ENCODE peak calls at places on chromosome 13, in five cellular contexts. One of them, this sample, is unnamed.
A peak's percentile ranks its signal among the peaks of the same experiment; 100 is the strongest.

GRCh38 chr13:90545070-90545840 is 802.2 kb upstream of the MIR17HG start:
- DNase-seq in right atrium auricular region: no peak
- DNase-seq in CD8-positive, alpha-beta T cell: no peak
- DNase-seq in A673: no peak
- DNase-seq in testis: peak; percentile 35
- DNase-seq in this sample: no peak

GRCh38 chr13:42681394-42681793 is 100.0 kb upstream of the FAM216B start:
- DNase-seq in right atrium auricular region: no peak
- DNase-seq in CD8-positive, alpha-beta T cell: no peak
- DNase-seq in A673: no peak
- DNase-seq in testis: no peak
- DNase-seq in this sample: no peak

GRCh38 chr13:93235258-93236015 is 8.8 kb downstream of the GPC6 start:
- DNase-seq in right atrium auricular region: no peak
- DNase-seq in CD8-positive, alpha-beta T cell: no peak
- DNase-seq in A673: peak; percentile 86
- DNase-seq in testis: no peak
- DNase-seq in this sample: no peak

GRCh38 chr13:63902141-63902540 is 2486.5 kb upstream of the PCDH20 start:
- DNase-seq in right atrium auricular region: no peak
- DNase-seq in CD8-positive, alpha-beta T cell: no peak
- DNase-seq in A673: no peak
- DNase-seq in testis: no peak
- DNase-seq in this sample: no peak

GRCh38 chr13:94921181-94921580 is 208.8 kb upstream of the SOX21 start:
- DNase-seq in right atrium auricular region: no peak
- DNase-seq in CD8-positive, alpha-beta T cell: no peak
- DNase-seq in A673: no peak
- DNase-seq in testis: no peak
- DNase-seq in this sample: no peak

GRCh38 chr13:20974981-20975585 is 72.5 kb upstream of the XPO4 start:
- DNase-seq in right atrium auricular region: no peak
- DNase-seq in CD8-positive, alpha-beta T cell: no peak
- DNase-seq in A673: no peak
- DNase-seq in testis: no peak
- DNase-seq in this sample: no peak

GRCh38 chr13:51453308-51453958 is 597 bp upstream of the INTS6 start:
- DNase-seq in right atrium auricular region: peak; percentile 77
- DNase-seq in CD8-positive, alpha-beta T cell: peak; percentile 76
- DNase-seq in A673: peak; percentile 78
- DNase-seq in testis: peak; percentile 78
- DNase-seq in this sample: peak; percentile 94

GRCh38 chr13:51849145-51850101 is 4.4 kb upstream of the TMEM272 start:
- DNase-seq in right atrium auricular region: no peak
- DNase-seq in CD8-positive, alpha-beta T cell: no peak
- DNase-seq in A673: peak; percentile 59
- DNase-seq in testis: peak; percentile 45
- DNase-seq in this sample: no peak

DNA sequence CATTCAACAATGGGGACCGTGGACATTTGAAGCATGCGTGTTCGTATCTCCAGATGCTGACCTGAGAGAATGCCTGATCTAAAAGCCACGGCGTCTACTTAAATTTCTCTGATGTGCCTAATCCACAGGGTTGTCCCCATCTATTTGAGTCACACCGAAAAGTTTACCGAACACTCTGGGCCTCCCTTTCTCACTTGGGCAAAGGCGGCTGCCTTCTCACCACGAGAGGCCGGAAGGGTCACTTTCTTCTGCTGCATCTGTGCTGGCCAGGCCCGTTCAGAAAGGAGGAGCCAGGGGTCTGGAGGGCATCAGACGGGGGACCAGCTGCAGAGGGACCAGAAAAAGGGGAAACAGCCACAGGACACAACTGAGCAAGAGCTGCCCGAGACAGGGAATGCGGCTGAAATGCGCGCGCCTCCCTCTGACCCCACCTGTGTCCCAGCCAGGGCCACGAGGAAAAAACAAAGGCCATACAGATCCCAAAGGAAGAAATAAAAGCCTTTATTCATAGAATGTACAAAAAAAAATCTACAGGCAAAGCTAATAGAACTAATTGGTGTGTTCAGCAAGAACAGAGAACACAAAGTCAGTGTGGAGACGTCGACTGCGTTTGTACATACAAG is 71.3 kb upstream of the C13orf46 start:
- DNase-seq in right atrium auricular region: no peak
- DNase-seq in CD8-positive, alpha-beta T cell: no peak
- DNase-seq in A673: no peak
- DNase-seq in testis: no peak
- DNase-seq in this sample: no peak
- H3K4me1 ChIP-seq in right atrium auricular region: peaks cover 9% of the 10 kb centered on the region
- H3K4me1 ChIP-seq in CD8-positive, alpha-beta T cell: peaks cover 53% of the 10 kb centered on the region
- H3K4me1 ChIP-seq in A673: no peaks in the 10 kb centered on the region
- H3K4me1 ChIP-seq in testis: no peaks in the 10 kb centered on the region
- H3K4me1 ChIP-seq in this sample: no peaks in the 10 kb centered on the region

GRCh38 chr13:79722885-79723445 is 242.0 kb downstream of the NDFIP2 start:
- DNase-seq in right atrium auricular region: no peak
- DNase-seq in CD8-positive, alpha-beta T cell: no peak
- DNase-seq in A673: no peak
- DNase-seq in testis: no peak
- DNase-seq in this sample: no peak
- H3K27ac ChIP-seq in right atrium auricular region: peak overlapping the region; percentile 44
- H3K27ac ChIP-seq in CD8-positive, alpha-beta T cell: no peak overlapping the region
- H3K27ac ChIP-seq in A673: no peak overlapping the region
- H3K27ac ChIP-seq in testis: no peak overlapping the region
- H3K27ac ChIP-seq in this sample: peak overlapping the region; percentile 33

DNA sequence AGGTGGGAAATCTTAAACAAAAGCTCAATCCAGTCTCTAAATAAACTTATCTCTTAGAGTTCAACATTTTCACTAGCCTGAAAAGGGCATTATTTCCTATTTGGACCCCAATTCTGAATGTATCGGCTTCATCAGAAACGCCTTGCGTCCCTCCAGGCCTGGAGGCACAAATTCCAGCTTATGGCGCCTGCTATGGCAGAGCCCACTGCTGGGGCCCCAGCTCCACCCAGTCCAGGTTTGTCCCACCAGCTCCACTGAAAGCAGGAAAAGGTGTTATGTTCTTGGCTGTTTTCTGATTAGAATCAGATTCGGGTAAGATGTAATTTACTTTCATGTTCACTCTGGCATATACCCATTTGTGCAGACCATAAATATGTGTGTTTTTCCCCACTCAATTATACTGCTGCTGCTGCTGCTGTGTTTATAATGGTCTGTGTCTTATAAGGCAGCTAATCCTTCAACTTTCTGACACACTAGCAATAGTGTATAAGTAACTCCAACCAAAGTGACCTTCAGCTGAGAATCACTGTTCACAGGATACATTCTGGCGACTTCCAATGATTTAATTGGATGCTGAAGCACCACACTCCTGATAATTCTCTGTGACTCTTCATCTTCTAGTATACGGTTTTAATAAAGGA is 6.4 kb downstream of the IRS2 start:
- DNase-seq in right atrium auricular region: no peak
- DNase-seq in CD8-positive, alpha-beta T cell: no peak
- DNase-seq in A673: no peak
- DNase-seq in testis: no peak
- DNase-seq in this sample: no peak
- H3K4me3 ChIP-seq in right atrium auricular region: peak overlapping the region; percentile 62
- H3K4me3 ChIP-seq in CD8-positive, alpha-beta T cell: no peak overlapping the region
- H3K4me3 ChIP-seq in A673: peak overlapping the region; percentile 82
- H3K4me3 ChIP-seq in testis: peak overlapping the region; percentile 40
- H3K4me3 ChIP-seq in this sample: peak overlapping the region; percentile 52

DNA sequence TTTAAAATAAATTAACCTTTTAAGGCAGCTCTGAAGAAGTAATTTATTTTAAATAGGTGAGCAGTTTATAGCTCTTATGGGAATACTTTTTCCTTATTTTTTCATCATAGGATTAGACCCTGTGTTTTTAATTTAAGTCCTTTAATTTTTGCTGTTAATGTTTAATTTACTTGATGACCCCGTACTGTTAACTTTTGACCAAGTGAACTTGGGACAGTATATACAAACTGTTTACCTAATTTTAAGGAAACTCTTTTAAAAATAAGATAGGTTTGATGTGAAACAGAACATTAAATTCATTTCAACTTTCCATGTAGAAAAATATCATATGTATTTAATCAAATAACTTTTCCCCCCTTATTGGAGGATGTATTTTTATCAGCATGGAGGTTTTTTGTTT is 74.4 kb downstream of the KCNRG start:
- DNase-seq in right atrium auricular region: no peak
- DNase-seq in CD8-positive, alpha-beta T cell: no peak
- DNase-seq in A673: no peak
- DNase-seq in testis: no peak
- DNase-seq in this sample: no peak
- H3K4me1 ChIP-seq in right atrium auricular region: peaks cover 12% of the 10 kb centered on the region
- H3K4me1 ChIP-seq in CD8-positive, alpha-beta T cell: no peaks in the 10 kb centered on the region
- H3K4me1 ChIP-seq in A673: peaks cover 10% of the 10 kb centered on the region
- H3K4me1 ChIP-seq in testis: no peaks in the 10 kb centered on the region
- H3K4me1 ChIP-seq in this sample: peaks cover 1% of the 10 kb centered on the region

DNA sequence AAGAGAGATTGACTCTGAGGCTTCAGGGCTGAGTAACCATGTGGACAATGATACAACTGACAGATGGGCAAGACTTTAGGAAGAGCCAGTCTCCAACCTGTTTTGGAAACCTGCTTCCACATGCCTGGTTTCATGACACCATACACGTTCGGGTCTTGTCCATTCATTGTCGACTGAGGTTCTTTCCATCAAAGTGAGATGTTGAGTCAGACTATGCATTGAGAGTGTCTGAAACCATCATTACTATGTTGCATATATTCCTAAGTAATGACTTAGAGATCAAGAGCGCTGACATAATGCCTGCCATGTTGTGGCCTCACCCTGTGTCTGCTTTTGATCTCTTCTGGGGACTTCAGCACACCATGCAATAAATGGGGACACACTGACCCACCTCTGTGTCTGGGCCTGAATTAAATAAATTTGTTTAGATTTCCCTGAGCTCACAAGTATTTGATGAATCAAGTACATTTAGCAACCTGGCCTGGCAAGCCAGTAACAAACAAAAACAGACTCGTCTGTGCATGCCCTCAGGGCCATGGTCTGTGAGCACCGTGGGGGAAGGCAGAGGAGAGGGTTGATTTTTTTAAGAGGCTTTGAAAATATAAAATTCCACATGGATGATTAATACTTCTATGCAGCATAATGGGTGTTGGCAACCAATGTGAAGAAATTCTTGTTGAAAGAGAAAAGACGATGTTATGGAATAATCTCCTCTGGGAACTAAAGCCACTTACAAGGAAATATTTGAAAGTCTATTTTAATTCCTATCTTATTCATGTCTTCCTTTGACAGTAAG is 49.9 kb upstream of the UBAC2 start:
- DNase-seq in right atrium auricular region: no peak
- DNase-seq in CD8-positive, alpha-beta T cell: no peak
- DNase-seq in A673: no peak
- DNase-seq in testis: no peak
- DNase-seq in this sample: no peak
- H3K27ac ChIP-seq in right atrium auricular region: no peak overlapping the region
- H3K27ac ChIP-seq in CD8-positive, alpha-beta T cell: no peak overlapping the region
- H3K27ac ChIP-seq in A673: no peak overlapping the region
- H3K27ac ChIP-seq in testis: no peak overlapping the region
- H3K27ac ChIP-seq in this sample: no peak overlapping the region

GRCh38 chr13:99431927-99432636 is 69.2 kb upstream of the TM9SF2 start:
- DNase-seq in right atrium auricular region: no peak
- DNase-seq in CD8-positive, alpha-beta T cell: no peak
- DNase-seq in A673: no peak
- DNase-seq in testis: no peak
- DNase-seq in this sample: no peak
- H3K4me3 ChIP-seq in right atrium auricular region: no peak overlapping the region
- H3K4me3 ChIP-seq in CD8-positive, alpha-beta T cell: peak overlapping the region; percentile 0
- H3K4me3 ChIP-seq in A673: no peak overlapping the region
- H3K4me3 ChIP-seq in testis: no peak overlapping the region
- H3K4me3 ChIP-seq in this sample: peak overlapping the region; percentile 27

GRCh38 chr13:50074843-50075242 is 59.6 kb downstream of the KCNRG start:
- DNase-seq in right atrium auricular region: no peak
- DNase-seq in CD8-positive, alpha-beta T cell: no peak
- DNase-seq in A673: no peak
- DNase-seq in testis: no peak
- DNase-seq in this sample: no peak

GRCh38 chr13:50071399-50071798 is 56.2 kb downstream of the KCNRG start:
- DNase-seq in right atrium auricular region: no peak
- DNase-seq in CD8-positive, alpha-beta T cell: no peak
- DNase-seq in A673: no peak
- DNase-seq in testis: no peak
- DNase-seq in this sample: no peak

GRCh38 chr13:50072676-50073075 is 57.4 kb downstream of the KCNRG start:
- DNase-seq in right atrium auricular region: no peak
- DNase-seq in CD8-positive, alpha-beta T cell: no peak
- DNase-seq in A673: no peak
- DNase-seq in testis: no peak
- DNase-seq in this sample: no peak

GRCh38 chr13:50075619-50076097 is 60.4 kb downstream of the KCNRG start:
- DNase-seq in right atrium auricular region: no peak
- DNase-seq in CD8-positive, alpha-beta T cell: no peak
- DNase-seq in A673: no peak
- DNase-seq in testis: no peak
- DNase-seq in this sample: no peak

GRCh38 chr13:50073340-50073739 is 58.1 kb downstream of the KCNRG start:
- DNase-seq in right atrium auricular region: no peak
- DNase-seq in CD8-positive, alpha-beta T cell: no peak
- DNase-seq in A673: no peak
- DNase-seq in testis: no peak
- DNase-seq in this sample: no peak
- H3K4me1 ChIP-seq in right atrium auricular region: peaks cover 17% of the 10 kb centered on the region
- H3K4me1 ChIP-seq in CD8-positive, alpha-beta T cell: no peaks in the 10 kb centered on the region
- H3K4me1 ChIP-seq in A673: peaks cover 69% of the 10 kb centered on the region
- H3K4me1 ChIP-seq in testis: peaks cover 3% of the 10 kb centered on the region
- H3K4me1 ChIP-seq in this sample: no peaks in the 10 kb centered on the region

DNA sequence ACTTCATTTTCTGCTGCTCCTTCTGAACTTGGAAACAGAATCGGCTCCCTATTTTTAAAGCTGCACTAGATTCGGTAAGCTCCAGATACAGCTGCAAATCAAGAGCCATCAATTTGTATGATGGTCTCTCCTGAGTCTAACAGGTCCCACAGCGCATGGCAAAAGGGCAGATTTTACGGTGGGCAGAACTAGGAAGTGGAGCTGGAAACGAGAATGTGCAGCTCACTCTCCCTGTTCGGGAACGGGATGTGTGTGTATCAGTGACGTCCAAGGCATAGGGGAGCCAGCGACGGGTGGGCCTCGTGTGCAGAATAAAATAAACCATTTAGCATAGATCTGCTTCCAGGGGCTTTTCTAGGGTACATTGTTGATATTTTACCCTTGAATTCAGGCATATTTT is 74.2 kb downstream of the COL4A1 start:
- DNase-seq in right atrium auricular region: no peak
- DNase-seq in CD8-positive, alpha-beta T cell: no peak
- DNase-seq in A673: no peak
- DNase-seq in testis: no peak
- DNase-seq in this sample: no peak
- H3K27ac ChIP-seq in right atrium auricular region: peak overlapping the region; percentile 86
- H3K27ac ChIP-seq in CD8-positive, alpha-beta T cell: no peak overlapping the region
- H3K27ac ChIP-seq in A673: no peak overlapping the region
- H3K27ac ChIP-seq in testis: peak overlapping the region; percentile 41
- H3K27ac ChIP-seq in this sample: peak overlapping the region; percentile 80

GRCh38 chr13:73924607-73925006 is 209.6 kb downstream of the KLF12 start:
- DNase-seq in right atrium auricular region: no peak
- DNase-seq in CD8-positive, alpha-beta T cell: no peak
- DNase-seq in A673: no peak
- DNase-seq in testis: no peak
- DNase-seq in this sample: no peak
- H3K4me3 ChIP-seq in right atrium auricular region: no peak overlapping the region
- H3K4me3 ChIP-seq in CD8-positive, alpha-beta T cell: no peak overlapping the region
- H3K4me3 ChIP-seq in A673: no peak overlapping the region
- H3K4me3 ChIP-seq in testis: no peak overlapping the region
- H3K4me3 ChIP-seq in this sample: no peak overlapping the region